ENCODE peak calls at places on chromosomes 6 and 20, in ten cellular contexts. I, Q, X, N, W, Z, C, L, Y and E are unnamed samples.

GRCh38 chr6:113055086-113055485 is 708.0 kb downstream of the RFPL4B start:
- DNase-seq in I (no peak), Q (no peak), X (no peak), N (no peak), W (no peak), Z (no peak), C (no peak), L (no peak), Y (peak; percentile 36), E (no peak)

GRCh38 chr6:46876126-46876525 is 45.6 kb downstream of the ADGRF5 start:
- DNase-seq in I (no peak), Q (peak; percentile 87), X (no peak), N (peak; percentile 12), W (peak; percentile 47), Z (no peak), C (peak; percentile 99), L (no peak), Y (no peak), E (peak; percentile 4)

GRCh38 chr6:135192256-135193174 is 11.4 kb downstream of the MYB start:
- DNase-seq in I (no peak), Q (no peak), X (no peak), N (no peak), W (no peak), Z (no peak), C (no peak), L (no peak), Y (no peak), E (no peak)

GRCh38 chr6:1311400-1312192 is at the start of gene FOXQ1:
- DNase-seq in I (no peak), Q (no peak), X (peak; percentile 40), N (no peak), W (peak; percentile 91), Z (peak; percentile 63), C (peak; percentile 18), L (peak; percentile 77), Y (peak; percentile 92), E (no peak)

GRCh38 chr6:137808191-137808590 is 58.9 kb upstream of the TNFAIP3 start:
- DNase-seq in I (no peak), Q (peak; percentile 79), X (peak; percentile 80), N (peak; percentile 48), W (no peak), Z (no peak), C (peak; percentile 76), L (no peak), Y (peak; percentile 82), E (peak; percentile 53)

GRCh38 chr20:40961686-40962640 is 66.7 kb upstream of the TOP1 start:
- DNase-seq in I (no peak), Q (peak; percentile 11), X (peak; percentile 7), N (no peak), W (no peak), Z (no peak), C (peak; percentile 38), L (no peak), Y (peak; percentile 58), E (no peak)

GRCh38 chr6:35177139-35177538 is 36.0 kb upstream of the TCP11 start:
- DNase-seq in I (no peak), Q (no peak), X (no peak), N (no peak), W (no peak), Z (no peak), C (no peak), L (no peak), Y (no peak), E (no peak)

GRCh38 chr6:11663519-11663918 is 115.1 kb downstream of the ADTRP start:
- DNase-seq in I (no peak), Q (no peak), X (no peak), N (no peak), W (no peak), Z (no peak), C (no peak), L (no peak), Y (no peak), E (no peak)

GRCh38 chr6:147467891-147468290 is 40.6 kb upstream of the SAMD5 start:
- DNase-seq in I (no peak), Q (no peak), X (no peak), N (no peak), W (no peak), Z (no peak), C (no peak), L (no peak), Y (no peak), E (no peak)

GRCh38 chr20:20192366-20192765 is 140.0 kb downstream of the CFAP61 start:
- DNase-seq in I (no peak), Q (no peak), X (no peak), N (no peak), W (no peak), Z (no peak), C (no peak), L (no peak), Y (no peak), E (no peak)

GRCh38 chr6:3656076-3656475 is 95.4 kb downstream of the PXDC1 start:
- DNase-seq in I (no peak), Q (no peak), X (no peak), N (no peak), W (no peak), Z (no peak), C (no peak), L (no peak), Y (no peak), E (no peak)

GRCh38 chr20:56867128-56867527 is 238.0 kb downstream of the TFAP2C start:
- DNase-seq in I (no peak), Q (no peak), X (no peak), N (no peak), W (no peak), Z (no peak), C (no peak), L (no peak), Y (no peak), E (no peak)

GRCh38 chr6:37210313-37210898 is 40.5 kb downstream of the PIM1 start:
- DNase-seq in I (peak; percentile 66), Q (peak; percentile 91), X (peak; percentile 85), N (peak; percentile 80), W (no peak), Z (peak; percentile 65), C (peak; percentile 69), L (peak; percentile 84), Y (peak; percentile 88), E (peak; percentile 45)

GRCh38 chr6:641225-641985 is 15.5 kb downstream of the HUS1B start:
- DNase-seq in I (no peak), Q (no peak), X (no peak), N (no peak), W (no peak), Z (no peak), C (no peak), L (no peak), Y (no peak), E (no peak)

GRCh38 chr6:159440907-159441703 is 251.9 kb downstream of the SOD2 start:
- DNase-seq in I (no peak), Q (peak; percentile 36), X (no peak), N (no peak), W (no peak), Z (no peak), C (peak; percentile 27), L (no peak), Y (no peak), E (peak; percentile 47)

GRCh38 chr6:159434410-159434809 is 258.6 kb downstream of the SOD2 start:
- DNase-seq in I (no peak), Q (no peak), X (no peak), N (no peak), W (no peak), Z (no peak), C (no peak), L (no peak), Y (no peak), E (no peak)

GRCh38 chr6:159441704-159441981 is 251.4 kb downstream of the SOD2 start:
- DNase-seq in I (no peak), Q (no peak), X (no peak), N (no peak), W (no peak), Z (no peak), C (no peak), L (no peak), Y (no peak), E (no peak)

GRCh38 chr6:159435701-159436100 is 257.3 kb downstream of the SOD2 start:
- DNase-seq in I (no peak), Q (no peak), X (no peak), N (no peak), W (no peak), Z (no peak), C (no peak), L (no peak), Y (no peak), E (no peak)

GRCh38 chr6:159438106-159438505 is 254.9 kb downstream of the SOD2 start:
- DNase-seq in I (no peak), Q (no peak), X (no peak), N (no peak), W (no peak), Z (no peak), C (no peak), L (no peak), Y (no peak), E (no peak)
- H3K4me3 ChIP-seq in I (no peak overlapping the region), Q (no peak overlapping the region), X (no peak overlapping the region), N (no peak overlapping the region), W (no peak overlapping the region), Z (no peak overlapping the region), C (no peak overlapping the region), L (no peak overlapping the region), Y (no peak overlapping the region), E (no peak overlapping the region)

DNA sequence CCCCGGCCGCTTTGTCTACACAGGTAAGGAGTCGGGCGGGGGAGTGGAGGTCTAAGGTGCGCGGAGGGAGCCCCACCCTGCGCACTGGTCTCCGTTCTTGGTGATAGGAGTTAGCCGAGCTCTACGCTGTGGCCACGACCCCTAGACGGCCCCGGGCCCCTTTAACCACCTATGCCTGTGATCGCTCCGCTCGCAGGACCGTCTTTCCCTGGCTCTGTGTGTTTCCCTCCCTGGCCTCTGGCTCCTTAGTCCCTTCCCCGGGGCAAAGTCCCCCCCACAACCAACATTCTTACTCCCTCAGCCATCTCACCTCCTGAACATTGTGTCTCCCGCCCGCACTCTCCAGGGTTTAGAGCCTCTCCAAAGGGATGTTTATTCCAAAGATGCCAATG is 50.5 kb downstream of the CPXM1 start:
- DNase-seq in I (no peak), Q (no peak), X (no peak), N (no peak), W (no peak), Z (no peak), C (no peak), L (peak; percentile 34), Y (no peak), E (no peak)
- H3K4me3 ChIP-seq in I (no peak overlapping the region), Q (no peak overlapping the region), X (no peak overlapping the region), N (no peak overlapping the region), W (no peak overlapping the region), Z (no peak overlapping the region), C (no peak overlapping the region), L (no peak overlapping the region), Y (no peak overlapping the region), E (no peak overlapping the region)

DNA sequence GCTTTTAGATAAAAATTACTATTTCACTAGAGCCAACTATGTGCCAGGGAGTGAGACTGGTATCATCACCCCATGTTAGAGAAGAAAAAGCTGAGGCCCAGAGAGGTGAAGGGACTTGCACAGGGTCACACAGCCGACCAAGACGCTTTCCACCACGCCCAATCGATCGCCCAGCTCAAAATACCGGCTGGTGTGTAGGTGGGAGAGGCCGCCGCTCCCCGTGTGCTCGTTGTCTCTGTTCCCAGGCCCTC is 253 bp upstream of the SNPH start:
- DNase-seq in I (no peak), Q (no peak), X (no peak), N (no peak), W (no peak), Z (no peak), C (no peak), L (no peak), Y (no peak), E (no peak)
- H3K4me3 ChIP-seq in I (peak overlapping the region; percentile 51), Q (peak overlapping the region; percentile 72), X (peak overlapping the region; percentile 81), N (peak overlapping the region; percentile 59), W (peak overlapping the region; percentile 83), Z (peak overlapping the region; percentile 87), C (peak overlapping the region; percentile 66), L (peak overlapping the region; percentile 52), Y (peak overlapping the region; percentile 55), E (peak overlapping the region; percentile 66)

GRCh38 chr20:46710149-46710913 is 882 bp downstream of the SLC2A10 start:
- DNase-seq in I (no peak), Q (no peak), X (no peak), N (no peak), W (no peak), Z (no peak), C (no peak), L (peak; percentile 21), Y (peak; percentile 14), E (no peak)
- H3K4me3 ChIP-seq in I (peak overlapping the region; percentile 50), Q (peak overlapping the region; percentile 76), X (peak overlapping the region; percentile 55), N (peak overlapping the region; percentile 50), W (peak overlapping the region; percentile 70), Z (peak overlapping the region; percentile 69), C (peak overlapping the region; percentile 63), L (peak overlapping the region; percentile 45), Y (peak overlapping the region; percentile 72), E (peak overlapping the region; percentile 71)